ENCODE peak calls at places on chromosome X, in five cellular contexts. V, U, I, Z and W are unnamed samples.

GRCh38 chrX:107449490-107450175 is at the start of gene FRMPD3:
- DNase-seq in V (peak), Z (no peak), I (no peak), U (no peak), W (peak)

GRCh38 chrX:63754141-63754859 is 30.7 kb downstream of the ARHGEF9 start:
- DNase-seq in U (no peak), Z (no peak), I (no peak), V (no peak), W (no peak)

GRCh38 chrX:108018659-108019381 is 26.0 kb upstream of the VSIG1 start:
- DNase-seq in V (no peak), Z (no peak), I (no peak), U (no peak), W (no peak)

GRCh38 chrX:137431693-137432488 is 134.0 kb upstream of the ZIC3 start:
- DNase-seq in Z (no peak), I (no peak), V (no peak), U (no peak), W (no peak)

GRCh38 chrX:108139303-108139702 is 47.7 kb downstream of the ATG4A start:
- DNase-seq in I (no peak), Z (no peak), U (peak), V (peak), W (peak)

GRCh38 chrX:129310000-129310399 is 213.3 kb downstream of the SMARCA1 start:
- DNase-seq in U (no peak), I (no peak), V (no peak), Z (no peak), W (no peak)

GRCh38 chrX:149903889-149904748 is 23.1 kb downstream of the MAGEA8 start:
- DNase-seq in Z (peak), I (peak), U (peak), V (peak), W (no peak)

GRCh38 chrX:22196151-22196550 is 76.6 kb upstream of the CBLL2 start:
- DNase-seq in V (no peak), I (no peak), U (no peak), Z (no peak), W (no peak)

GRCh38 chrX:103734125-103734760 is 23.5 kb downstream of the TMEM31 start:
- DNase-seq in I (no peak), V (no peak), U (no peak), Z (no peak), W (no peak)

GRCh38 chrX:136310411-136310810 is 9.6 kb downstream of the ADGRG4 start:
- DNase-seq in Z (no peak), V (peak), I (no peak), U (peak), W (no peak)

GRCh38 chrX:150226223-150226965 is 136.7 kb upstream of the MAMLD1 start:
- DNase-seq in U (no peak), Z (no peak), V (no peak), I (no peak), W (no peak)

GRCh38 chrX:140501321-140501720 is 3.5 kb downstream of the SOX3 start:
- DNase-seq in I (no peak), V (no peak), U (no peak), Z (no peak), W (no peak)

GRCh38 chrX:102892103-102892502 is 45.0 kb upstream of the RAB40AL start:
- DNase-seq in V (no peak), I (no peak), Z (no peak), U (no peak), W (no peak)

GRCh38 chrX:2488621-2489285 is 12.0 kb downstream of the DHRSX start:
- DNase-seq in I (no peak), Z (no peak), U (no peak), V (no peak), W (no peak)

GRCh38 chrX:9745417-9746115 is 20.1 kb downstream of the GPR143 start:
- DNase-seq in I (no peak), U (no peak), Z (no peak), V (no peak), W (no peak)

GRCh38 chrX:68249401-68249831 is 183.9 kb downstream of the OPHN1 start:
- DNase-seq in I (no peak), U (no peak), Z (no peak), V (no peak), W (no peak)

GRCh38 chrX:140091276-140091886 is 126.1 kb upstream of the CXorf66 start:
- DNase-seq in Z (no peak), V (peak), U (peak), I (no peak), W (peak)

GRCh38 chrX:106144755-106145639 is 23.1 kb upstream of the PWWP3B start:
- DNase-seq in V (no peak), U (no peak), Z (no peak), I (no peak), W (no peak)

GRCh38 chrX:108312011-108312410 is 126.2 kb downstream of the COL4A6 start:
- DNase-seq in Z (no peak), I (no peak), U (no peak), V (no peak), W (no peak)

GRCh38 chrX:13194291-13195103 is 125.4 kb downstream of the ATXN3L start:
- DNase-seq in U (no peak), V (no peak), Z (no peak), I (no peak), W (no peak)

GRCh38 chrX:2397648-2398340 is 103.0 kb downstream of the DHRSX start:
- DNase-seq in U (no peak), I (no peak), Z (no peak), V (no peak), W (no peak)

GRCh38 chrX:130523460-130524394 is 121.9 kb downstream of the RBMX2 start:
- DNase-seq in I (no peak), U (peak), Z (no peak), V (peak), W (peak)

GRCh38 chrX:2484721-2485459 is 15.9 kb downstream of the DHRSX start:
- DNase-seq in I (no peak), Z (no peak), V (no peak), U (no peak), W (no peak)

GRCh38 chrX:40095588-40096394 is 2.0 kb downstream of the BCOR start:
- DNase-seq in I (no peak), Z (no peak), V (no peak), U (no peak), W (peak)

GRCh38 chrX:107549504-107549903 is 78.8 kb upstream of the PRPS1 start:
- DNase-seq in U (no peak), V (no peak), Z (no peak), I (no peak), W (no peak)

GRCh38 chrX:134538316-134538715 is 78.4 kb downstream of the HPRT1 start:
- DNase-seq in I (no peak), Z (no peak), V (no peak), U (no peak), W (no peak)

GRCh38 chrX:128781506-128781905 is 729.3 kb upstream of the ACTRT1 start:
- DNase-seq in I (no peak), U (no peak), Z (peak), V (peak), W (peak)

GRCh38 chrX:65690057-65690855 is 22.8 kb downstream of the MSN start:
- DNase-seq in U (no peak), I (no peak), Z (no peak), V (no peak), W (no peak)

GRCh38 chrX:9529223-9529622 is 64.4 kb downstream of the TBL1X start:
- DNase-seq in U (no peak), I (no peak), V (no peak), Z (no peak), W (no peak)

GRCh38 chrX:17500145-17500579 is 125.2 kb downstream of the NHS start:
- DNase-seq in I (no peak), U (no peak), Z (no peak), V (no peak), W (no peak)
- TF ChIP-seq FOXM1 in I (no peak), U (no peak), Z (no peak), V (no peak), W (no peak)

DNA sequence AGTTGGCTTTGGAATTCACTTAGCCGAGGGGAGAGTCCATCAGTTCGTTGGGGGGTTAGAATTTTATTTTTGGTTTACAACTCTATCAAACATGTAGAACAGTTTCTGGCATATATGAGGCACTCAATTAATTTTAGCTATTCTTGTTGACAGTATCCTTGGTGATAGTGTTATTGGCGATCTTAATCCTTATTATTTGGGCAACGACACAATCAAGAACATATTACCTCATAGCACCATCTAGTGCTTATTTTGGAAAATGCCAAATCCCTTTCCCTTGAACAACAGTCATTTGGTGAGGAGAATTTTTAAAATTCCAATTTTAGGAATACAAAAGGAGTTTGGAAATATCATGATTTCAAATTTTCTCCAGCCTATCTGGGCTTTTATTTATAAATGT is 17.9 kb upstream of the PGRMC1 start:
- DNase-seq in U (no peak), Z (no peak), I (no peak), V (peak), W (peak)
- TF ChIP-seq FOXM1 in U (no peak), Z (no peak), I (no peak), V (no peak), W (no peak)

DNA sequence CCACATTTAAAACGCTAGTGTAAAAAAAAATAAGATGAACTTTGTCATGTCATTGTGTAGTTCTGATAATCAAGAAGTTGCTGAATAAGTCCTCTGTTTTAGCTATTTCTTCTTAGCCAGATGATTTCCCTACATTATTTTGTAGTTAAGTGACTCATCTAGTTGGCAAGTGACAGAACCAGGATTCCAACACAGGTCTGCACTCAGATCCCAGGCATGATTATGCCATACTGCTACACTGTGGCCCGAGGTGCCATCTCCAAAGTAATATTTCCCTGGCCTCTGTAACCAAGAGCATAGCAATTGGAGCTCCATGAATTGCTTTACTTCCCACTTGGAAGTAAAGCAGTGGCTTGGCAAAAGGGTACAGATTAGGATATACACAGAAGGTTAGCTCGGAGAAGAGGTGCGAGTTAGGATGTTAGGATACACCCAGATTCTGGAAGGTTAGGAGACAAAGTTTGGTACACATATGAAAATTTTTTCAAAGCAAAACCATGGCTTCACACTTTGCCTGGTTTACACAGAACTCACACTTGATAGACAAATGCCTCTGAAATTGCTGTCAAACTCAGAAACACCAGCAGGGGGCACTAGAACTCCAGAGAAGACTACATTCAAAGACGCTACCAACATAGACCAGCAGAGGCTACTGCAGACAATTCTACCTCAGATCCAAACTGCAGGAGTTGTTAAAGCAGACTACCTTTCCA is 41.4 kb downstream of the SRPX2 start:
- DNase-seq in V (peak), Z (peak), U (peak), I (peak), W (peak)
- TF ChIP-seq FOXM1 in V (no peak), Z (no peak), U (no peak), I (peak), W (no peak)

DNA sequence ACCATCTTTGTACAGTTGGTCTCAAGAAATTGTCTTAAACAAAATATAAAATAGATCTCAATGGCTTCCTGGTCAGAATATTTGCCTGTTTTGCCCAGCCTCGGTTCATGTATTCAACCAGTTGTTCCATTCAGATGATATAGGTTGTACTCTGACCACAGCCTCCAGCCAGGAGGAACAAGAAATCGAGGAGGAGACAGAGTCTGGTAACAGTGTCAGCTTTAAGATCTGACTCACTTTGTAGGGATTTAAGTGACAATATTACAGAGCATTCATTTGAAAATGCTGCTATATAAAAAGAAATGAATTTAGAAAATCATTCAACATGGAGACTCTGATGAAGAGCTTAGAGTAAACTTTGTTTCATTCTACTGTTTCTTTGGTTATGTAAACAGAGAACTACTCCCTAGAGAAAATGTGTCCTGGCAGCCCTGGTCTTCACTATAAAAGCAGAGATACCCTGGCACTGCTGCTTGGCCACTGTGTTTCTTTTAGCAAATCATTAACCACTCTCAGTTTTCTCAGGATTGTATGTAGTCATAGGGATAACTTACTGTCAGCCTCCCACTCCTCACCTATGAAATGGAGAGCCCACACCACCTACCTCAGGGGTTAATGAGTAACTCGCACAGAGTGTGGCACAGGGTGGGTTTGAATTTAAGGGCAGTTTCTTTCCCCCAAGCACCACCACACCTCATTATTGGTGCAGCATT is 53.5 kb downstream of the PAGE2 start:
- DNase-seq in I (no peak), V (no peak), U (no peak), Z (peak), W (no peak)
- TF ChIP-seq FOXM1 in I (no peak), V (no peak), U (no peak), Z (no peak), W (no peak)

GRCh38 chrX:109392895-109393294 is 89.0 kb downstream of the GUCY2F start:
- DNase-seq in V (no peak), I (no peak), U (no peak), Z (no peak), W (no peak)

GRCh38 chrX:109389917-109390316 is 92.0 kb downstream of the GUCY2F start:
- DNase-seq in I (no peak), V (no peak), U (peak), Z (no peak), W (no peak)

GRCh38 chrX:109390556-109390955 is 91.3 kb downstream of the GUCY2F start:
- DNase-seq in V (no peak), I (no peak), U (no peak), Z (no peak), W (no peak)

GRCh38 chrX:109399831-109400230 is 82.1 kb downstream of the GUCY2F start:
- DNase-seq in I (no peak), Z (no peak), V (no peak), U (no peak), W (no peak)

DNA sequence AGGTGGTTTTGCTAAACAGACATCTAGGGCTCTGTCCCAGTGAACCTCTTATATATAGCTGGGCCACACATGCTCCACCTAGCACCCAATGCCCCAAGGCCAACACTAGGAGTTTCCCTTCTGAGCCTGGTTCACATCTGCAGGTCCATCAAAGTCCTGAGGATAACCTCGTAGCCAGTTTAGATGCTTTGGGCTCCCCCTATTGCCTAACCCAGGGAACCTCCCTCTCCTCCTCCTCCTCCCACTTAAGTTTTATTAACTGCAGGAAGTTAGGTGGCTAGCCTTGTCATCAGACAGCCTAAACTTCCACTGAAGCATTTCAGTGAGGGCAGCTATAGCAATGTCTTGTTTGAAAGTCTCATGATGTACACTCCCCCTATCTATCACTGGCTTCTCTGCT is 88.0 kb downstream of the GUCY2F start:
- DNase-seq in Z (no peak), U (peak), V (peak), I (no peak), W (no peak)
- TF ChIP-seq FOXM1 in Z (no peak), U (no peak), V (no peak), I (no peak), W (no peak)